ENCODE peak calls at places on chromosomes 5 and 9, in ten cellular contexts. K is stomach; D is DMS53; N is head of caudate nucleus; B is T-helper 2 cell; J is ACHN; X is mesendoderm; T is cardiac muscle cell; O is activated CD8-positive, alpha-beta memory T cell treated with anti-CD3 and anti-CD28 coated beads for 24 hours; L is stimulated activated naive CD4-positive, alpha-beta T cell. S is an unnamed sample.

GRCh38 chr5:73119492-73120157 is 750 bp upstream of the TMEM171 start:
- DNase-seq in K (peak; percentile 73), D (peak; percentile 57), N (no peak), B (peak; percentile 45), J (peak; percentile 70), X (peak; percentile 40), T (no peak), O (no peak), L (no peak), S (no peak)

GRCh38 chr9:121242219-121242954 is 25.6 kb upstream of the GSN start:
- DNase-seq in K (no peak), D (no peak), N (no peak), B (no peak), J (no peak), X (no peak), T (no peak), O (no peak), L (no peak), S (no peak)

GRCh38 chr9:128636556-128637530 is 19.8 kb downstream of the DYNC2I2 start:
- DNase-seq in K (no peak), D (peak; percentile 52), N (no peak), B (no peak), J (no peak), X (no peak), T (no peak), O (no peak), L (no peak), S (no peak)

GRCh38 chr9:107239474-107239873 is 43.6 kb upstream of the RAD23B start:
- DNase-seq in K (no peak), D (no peak), N (no peak), B (no peak), J (no peak), X (peak; percentile 44), T (no peak), O (no peak), L (no peak), S (peak; percentile 36)

GRCh38 chr9:81002920-81003319 is 686.4 kb downstream of the TLE1 start:
- DNase-seq in K (no peak), D (no peak), N (no peak), B (no peak), J (no peak), X (no peak), T (no peak), O (no peak), L (no peak), S (no peak)

GRCh38 chr5:160769264-160769663 is 82.7 kb downstream of the ATP10B start:
- DNase-seq in K (no peak), D (peak; percentile 54), N (no peak), B (no peak), J (no peak), X (no peak), T (no peak), O (no peak), L (no peak), S (no peak)

GRCh38 chr9:98962181-98962560 is 18.5 kb downstream of the COL15A1 start:
- DNase-seq in K (no peak), D (no peak), N (no peak), B (no peak), J (no peak), X (no peak), T (no peak), O (no peak), L (no peak), S (no peak)

GRCh38 chr5:172114875-172115422 is 73.1 kb downstream of the STK10 start:
- DNase-seq in K (peak; percentile 43), D (no peak), N (no peak), B (peak; percentile 77), J (no peak), X (no peak), T (no peak), O (peak; percentile 93), L (peak; percentile 64), S (no peak)

GRCh38 chr5:154117930-154118329 is 72.6 kb upstream of the GALNT10 start:
- DNase-seq in K (no peak), D (no peak), N (no peak), B (no peak), J (no peak), X (no peak), T (no peak), O (no peak), L (no peak), S (no peak)

GRCh38 chr5:150644496-150644895 is 4.0 kb downstream of the SYNPO start:
- DNase-seq in K (peak; percentile 63), D (no peak), N (no peak), B (no peak), J (no peak), X (no peak), T (peak; percentile 51), O (no peak), L (no peak), S (no peak)

GRCh38 chr5:67160985-67161384 is 35.6 kb downstream of the CD180 start:
- DNase-seq in K (no peak), D (no peak), N (no peak), B (no peak), J (no peak), X (peak; percentile 27), T (no peak), O (no peak), L (peak; percentile 13), S (peak; percentile 39)

GRCh38 chr5:3604501-3604900 is 8.9 kb downstream of the IRX1 start:
- DNase-seq in K (no peak), D (no peak), N (no peak), B (no peak), J (no peak), X (no peak), T (no peak), O (no peak), L (no peak), S (no peak)

GRCh38 chr5:73391441-73391871 is 57.1 kb downstream of the FOXD1 start:
- DNase-seq in K (no peak), D (no peak), N (no peak), B (no peak), J (no peak), X (no peak), T (no peak), O (no peak), L (no peak), S (no peak)

GRCh38 chr5:14144586-14145355 is 1.6 kb downstream of the TRIO start:
- DNase-seq in K (peak; percentile 54), D (peak; percentile 87), N (peak; percentile 37), B (peak; percentile 12), J (peak; percentile 61), X (peak; percentile 80), T (peak; percentile 79), O (peak; percentile 69), L (peak; percentile 17), S (peak; percentile 80)

GRCh38 chr9:123438821-123439220 is 82.8 kb downstream of the CRB2 start:
- DNase-seq in K (no peak), D (no peak), N (no peak), B (no peak), J (no peak), X (peak; percentile 72), T (peak; percentile 55), O (no peak), L (no peak), S (peak; percentile 73)

GRCh38 chr5:149060325-149060724 is 2.5 kb downstream of the SH3TC2 start:
- DNase-seq in K (peak; percentile 29), D (peak; percentile 65), N (no peak), B (no peak), J (peak; percentile 17), X (no peak), T (peak; percentile 80), O (no peak), L (no peak), S (peak; percentile 87)

GRCh38 chr9:105901514-105902109 is 207.3 kb downstream of the TMEM38B start:
- DNase-seq in K (no peak), D (peak; percentile 76), N (peak; percentile 43), B (no peak), J (peak; percentile 57), X (peak; percentile 89), T (peak; percentile 82), O (no peak), L (no peak), S (peak; percentile 16)

GRCh38 chr9:35882996-35883395 is 12.8 kb upstream of the OR13J1 start:
- DNase-seq in K (no peak), D (no peak), N (no peak), B (no peak), J (no peak), X (no peak), T (no peak), O (no peak), L (no peak), S (no peak)

GRCh38 chr5:147939431-147940114 is 33.2 kb upstream of the C5orf46 start:
- DNase-seq in K (no peak), D (peak; percentile 53), N (no peak), B (no peak), J (no peak), X (peak; percentile 28), T (no peak), O (no peak), L (no peak), S (no peak)

GRCh38 chr5:170442921-170443320 is 53.8 kb upstream of the KCNMB1 start:
- DNase-seq in K (no peak), D (no peak), N (no peak), B (no peak), J (no peak), X (no peak), T (no peak), O (no peak), L (no peak), S (no peak)

GRCh38 chr5:36492998-36493655 is 113.3 kb upstream of the SLC1A3 start:
- DNase-seq in K (no peak), D (no peak), N (no peak), B (no peak), J (no peak), X (no peak), T (no peak), O (no peak), L (no peak), S (no peak)

GRCh38 chr9:131836021-131836420 is 96.1 kb upstream of the RAPGEF1 start:
- DNase-seq in K (no peak), D (no peak), N (no peak), B (no peak), J (no peak), X (no peak), T (no peak), O (no peak), L (no peak), S (no peak)

GRCh38 chr9:130311774-130312140 is 46.2 kb downstream of the HMCN2 start:
- DNase-seq in K (no peak), D (no peak), N (no peak), B (no peak), J (no peak), X (no peak), T (no peak), O (no peak), L (no peak), S (no peak)

GRCh38 chr5:56319281-56320242 is 86.4 kb upstream of the ANKRD55 start:
- DNase-seq in K (no peak), D (no peak), N (no peak), B (no peak), J (no peak), X (no peak), T (no peak), O (no peak), L (no peak), S (no peak)

GRCh38 chr5:173474881-173475287 is 141.6 kb downstream of the BOD1 start:
- DNase-seq in K (no peak), D (peak; percentile 36), N (no peak), B (no peak), J (no peak), X (no peak), T (no peak), O (no peak), L (no peak), S (no peak)

GRCh38 chr5:141369994-141370848 is at the start of gene PCDHGB3:
- DNase-seq in K (no peak), D (peak; percentile 65), N (no peak), B (no peak), J (peak; percentile 19), X (no peak), T (no peak), O (peak; percentile 55), L (peak; percentile 21), S (peak; percentile 59)

GRCh38 chr5:156359452-156359851 is 32.5 kb downstream of the SGCD start:
- DNase-seq in K (no peak), D (no peak), N (no peak), B (no peak), J (no peak), X (no peak), T (no peak), O (no peak), L (no peak), S (no peak)

GRCh38 chr9:126440938-126441337 is 114.3 kb downstream of the MVB12B start:
- DNase-seq in K (no peak), D (no peak), N (peak; percentile 50), B (no peak), J (no peak), X (no peak), T (no peak), O (no peak), L (no peak), S (no peak)

S was measured in lung microvascular endothelial cell.